ENCODE peak calls at places on chromosomes 4 and X, in ten cellular contexts. Y is body of pancreas, U is lower leg skin, L is adrenal gland, K is HCT116, J is A549, B is heart left ventricle, F is Peyer's patch, W is transverse colon, E is gastrocnemius medialis. R is an unnamed sample.

GRCh38 chrX:152658302-152658701 is 20.6 kb downstream of the GABRQ start:
- DNase-seq in Y (no peak), U (no peak), L (no peak), K (no peak), J (no peak), B (no peak), F (no peak), W (no peak), E (no peak), R (no peak)

GRCh38 chrX:10016516-10017132 is 49.5 kb downstream of the CLDN34 start:
- DNase-seq in Y (no peak), U (peak), L (no peak), K (no peak), J (no peak), B (no peak), F (no peak), W (no peak), E (no peak), R (no peak)

GRCh38 chr4:113732923-113733527 is 28.5 kb downstream of the CAMK2D start:
- DNase-seq in Y (no peak), U (no peak), L (no peak), K (no peak), J (no peak), B (no peak), F (no peak), W (no peak), E (no peak), R (no peak)

GRCh38 chr4:113979157-113979972 is at the start of gene ARSJ:
- DNase-seq in Y (peak), U (peak), L (peak), K (peak), J (peak), B (peak), F (no peak), W (peak), E (no peak), R (peak)

GRCh38 chrX:87679849-87680248 is 162.2 kb downstream of the KLHL4 start:
- DNase-seq in Y (no peak), U (no peak), L (no peak), K (no peak), J (no peak), B (no peak), F (no peak), W (no peak), E (no peak), R (no peak)

GRCh38 chrX:73765776-73766465 is 202.9 kb downstream of the CHIC1 start:
- DNase-seq in Y (peak), U (no peak), L (no peak), K (no peak), J (no peak), B (no peak), F (no peak), W (no peak), E (no peak), R (no peak)

GRCh38 chr4:102169345-102169744 is 175.9 kb downstream of the SLC39A8 start:
- DNase-seq in Y (peak), U (no peak), L (no peak), K (no peak), J (peak), B (no peak), F (no peak), W (no peak), E (no peak), R (no peak)

GRCh38 chrX:54807524-54808108 is at the start of gene MAGED2:
- DNase-seq in Y (no peak), U (no peak), L (peak), K (no peak), J (no peak), B (peak), F (peak), W (peak), E (no peak), R (no peak)

GRCh38 chrX:45619290-45619689 is 418.6 kb upstream of the DIPK2B start:
- DNase-seq in Y (no peak), U (no peak), L (no peak), K (no peak), J (no peak), B (no peak), F (no peak), W (no peak), E (no peak), R (no peak)

GRCh38 chr4:7214359-7214758 is 22.0 kb downstream of the SORCS2 start:
- DNase-seq in Y (no peak), U (no peak), L (no peak), K (no peak), J (no peak), B (no peak), F (no peak), W (no peak), E (no peak), R (no peak)

GRCh38 chr4:81314897-81315470 is 100.0 kb upstream of the PRKG2 start:
- DNase-seq in Y (no peak), U (no peak), L (no peak), K (no peak), J (no peak), B (no peak), F (no peak), W (no peak), E (no peak), R (no peak)

GRCh38 chr4:44725861-44726820 is at the start of gene GNPDA2:
- DNase-seq in Y (peak), U (peak), L (peak), K (peak), J (peak), B (peak), F (peak), W (peak), E (peak), R (peak)
- TF ChIP-seq POLR2A in Y (peak), U (no peak), L (peak), K (peak), J (peak), B (peak), F (peak), W (peak), E (peak), R (peak)

GRCh38 chrX:129933700-129934099 is 27.7 kb downstream of the UTP14A start:
- DNase-seq in Y (no peak), U (no peak), L (no peak), K (no peak), J (no peak), B (no peak), F (no peak), W (no peak), E (no peak), R (no peak)

GRCh38 chrX:129930941-129931410 is 25.0 kb downstream of the UTP14A start:
- DNase-seq in Y (no peak), U (no peak), L (no peak), K (no peak), J (no peak), B (peak), F (no peak), W (no peak), E (no peak), R (no peak)

GRCh38 chrX:129932137-129932791 is 26.3 kb downstream of the UTP14A start:
- DNase-seq in Y (peak), U (peak), L (peak), K (peak), J (peak), B (peak), F (peak), W (peak), E (peak), R (peak)

GRCh38 chrX:129932792-129933321 is 26.9 kb downstream of the UTP14A start:
- DNase-seq in Y (peak), U (no peak), L (peak), K (no peak), J (peak), B (peak), F (no peak), W (peak), E (no peak), R (no peak)

GRCh38 chrX:129931411-129932136 is 25.6 kb downstream of the UTP14A start:
- DNase-seq in Y (peak), U (peak), L (peak), K (peak), J (peak), B (peak), F (peak), W (peak), E (peak), R (peak)
- TF ChIP-seq POLR2A in Y (peak), U (no peak), L (peak), K (no peak), J (peak), B (no peak), F (peak), W (peak), E (peak), R (peak)

GRCh38 chr4:86935833-86936721 is 1.3 kb downstream of the AFF1 start:
- DNase-seq in Y (peak), U (peak), L (peak), K (peak), J (peak), B (peak), F (peak), W (peak), E (peak), R (peak)
- TF ChIP-seq POLR2A in Y (no peak), U (no peak), L (peak), K (no peak), J (peak), B (peak), F (peak), W (peak), E (peak), R (peak)

GRCh38 chrX:47571215-47571614 is 10.2 kb downstream of the ARAF start:
- DNase-seq in Y (no peak), U (no peak), L (no peak), K (no peak), J (no peak), B (no peak), F (no peak), W (no peak), E (no peak), R (no peak)

GRCh38 chrX:47573334-47574095 is 8.7 kb upstream of the TIMP1 start:
- DNase-seq in Y (no peak), U (peak), L (no peak), K (no peak), J (no peak), B (peak), F (no peak), W (peak), E (no peak), R (no peak)

GRCh38 chrX:47570794-47571193 is 9.8 kb downstream of the ARAF start:
- DNase-seq in Y (no peak), U (no peak), L (no peak), K (no peak), J (no peak), B (no peak), F (no peak), W (no peak), E (no peak), R (no peak)

GRCh38 chrX:47572773-47573333 is 9.4 kb upstream of the TIMP1 start:
- DNase-seq in Y (no peak), U (peak), L (no peak), K (no peak), J (no peak), B (no peak), F (no peak), W (no peak), E (no peak), R (no peak)

DNA sequence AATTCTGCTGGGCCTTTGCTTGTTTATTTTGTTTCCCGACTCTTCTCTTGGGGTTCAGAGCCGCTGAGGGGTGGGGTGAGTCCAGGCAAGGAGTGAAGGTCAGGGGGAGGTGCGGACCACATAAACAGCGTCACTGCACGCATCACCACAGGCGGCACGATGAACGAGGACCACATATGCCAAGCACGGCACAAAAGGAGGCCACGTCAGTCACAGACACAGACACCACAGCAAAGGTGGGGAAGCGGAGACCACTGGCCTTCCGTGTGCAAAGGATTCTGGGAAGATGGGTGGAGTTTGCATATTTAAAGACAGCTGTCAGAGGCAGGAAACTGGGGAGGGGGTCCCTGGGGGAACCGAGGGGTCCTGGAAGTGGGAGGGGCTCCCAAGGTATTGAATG is 10.3 kb upstream of the TIMP1 start:
- DNase-seq in Y (no peak), U (peak), L (no peak), K (no peak), J (no peak), B (no peak), F (no peak), W (no peak), E (no peak), R (no peak)
- TF ChIP-seq POLR2A in Y (no peak), U (no peak), L (no peak), K (no peak), J (no peak), B (no peak), F (no peak), W (no peak), E (no peak), R (no peak)

GRCh38 chr4:68570122-68570507 is 6.0 kb downstream of the UGT2B17 start:
- DNase-seq in Y (no peak), U (no peak), L (no peak), K (no peak), J (no peak), B (no peak), F (no peak), W (no peak), E (no peak), R (no peak)

GRCh38 chr4:68569466-68570121 is 6.5 kb downstream of the UGT2B17 start:
- DNase-seq in Y (no peak), U (no peak), L (no peak), K (no peak), J (no peak), B (no peak), F (no peak), W (peak), E (no peak), R (no peak)

GRCh38 chr4:68576272-68577100 is at the start of gene UGT2B17:
- DNase-seq in Y (no peak), U (no peak), L (no peak), K (no peak), J (no peak), B (no peak), F (no peak), W (no peak), E (no peak), R (no peak)

GRCh38 chr4:68575081-68575480 is 1.0 kb downstream of the UGT2B17 start:
- DNase-seq in Y (no peak), U (no peak), L (no peak), K (no peak), J (no peak), B (no peak), F (no peak), W (no peak), E (no peak), R (no peak)

GRCh38 chr4:68572653-68573052 is 3.5 kb downstream of the UGT2B17 start:
- DNase-seq in Y (no peak), U (no peak), L (no peak), K (no peak), J (no peak), B (no peak), F (no peak), W (peak), E (no peak), R (no peak)
- TF ChIP-seq POLR2A in Y (no peak), U (no peak), L (no peak), K (no peak), J (no peak), B (no peak), F (no peak), W (no peak), E (no peak), R (no peak)

GRCh38 chrX:15853586-15854079 is 980 bp downstream of the AP1S2 start:
- DNase-seq in Y (no peak), U (no peak), L (no peak), K (no peak), J (no peak), B (no peak), F (no peak), W (no peak), E (no peak), R (no peak)

GRCh38 chrX:15856580-15856979 is 2.0 kb upstream of the AP1S2 start:
- DNase-seq in Y (no peak), U (no peak), L (no peak), K (no peak), J (no peak), B (no peak), F (no peak), W (no peak), E (no peak), R (no peak)

GRCh38 chrX:15854080-15854655 is 445 bp downstream of the AP1S2 start:
- DNase-seq in Y (peak), U (peak), L (peak), K (no peak), J (peak), B (peak), F (peak), W (peak), E (peak), R (no peak)

GRCh38 chrX:15855562-15856256 is 1.1 kb upstream of the AP1S2 start:
- DNase-seq in Y (no peak), U (no peak), L (no peak), K (no peak), J (no peak), B (no peak), F (no peak), W (no peak), E (no peak), R (no peak)

DNA sequence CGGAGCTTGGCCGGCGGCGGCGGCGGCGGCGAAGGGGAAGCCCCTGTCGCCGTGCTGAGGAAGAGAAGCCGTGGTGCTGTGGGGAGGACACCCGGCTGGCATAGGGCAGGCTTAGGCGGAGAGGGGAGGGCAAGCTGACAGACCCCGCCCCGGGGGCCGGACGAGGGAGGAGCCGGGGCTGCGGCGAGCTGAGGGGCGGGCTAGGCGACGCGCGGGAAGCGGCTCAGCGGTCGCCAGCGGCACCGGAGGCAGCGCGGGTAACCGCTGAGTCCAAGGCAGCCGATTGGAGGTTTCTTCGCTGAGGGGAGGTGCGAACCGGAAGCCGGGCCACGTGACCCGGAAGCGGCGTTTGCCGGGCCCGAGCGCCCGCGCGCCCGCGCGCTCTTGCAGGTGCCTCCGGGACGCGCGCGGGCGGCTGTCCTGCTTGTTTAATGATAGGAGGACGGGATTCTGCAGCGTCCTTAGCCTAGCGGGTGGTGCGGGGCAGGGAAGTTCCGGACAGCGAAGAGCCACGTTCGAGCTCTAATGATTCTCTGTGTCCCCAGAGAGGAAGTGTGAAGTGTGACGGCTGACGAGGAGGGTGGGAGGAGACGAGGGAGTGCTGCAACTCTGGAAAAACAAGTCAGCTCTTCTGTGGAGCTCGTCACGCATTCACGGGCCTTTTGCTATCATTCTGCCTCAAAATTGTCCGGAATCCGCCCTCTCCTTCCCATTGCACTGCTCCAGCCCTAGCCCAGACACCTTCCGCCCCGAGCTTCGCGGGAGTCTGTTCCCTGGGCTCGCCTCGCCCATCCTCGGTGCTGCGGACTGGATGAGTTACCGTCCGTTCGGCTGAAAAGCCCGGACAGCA is at the start of gene AP1S2:
- DNase-seq in Y (peak), U (peak), L (peak), K (peak), J (peak), B (peak), F (peak), W (peak), E (peak), R (peak)
- TF ChIP-seq POLR2A in Y (peak), U (peak), L (peak), K (no peak), J (peak), B (peak), F (peak), W (peak), E (peak), R (peak)

DNA sequence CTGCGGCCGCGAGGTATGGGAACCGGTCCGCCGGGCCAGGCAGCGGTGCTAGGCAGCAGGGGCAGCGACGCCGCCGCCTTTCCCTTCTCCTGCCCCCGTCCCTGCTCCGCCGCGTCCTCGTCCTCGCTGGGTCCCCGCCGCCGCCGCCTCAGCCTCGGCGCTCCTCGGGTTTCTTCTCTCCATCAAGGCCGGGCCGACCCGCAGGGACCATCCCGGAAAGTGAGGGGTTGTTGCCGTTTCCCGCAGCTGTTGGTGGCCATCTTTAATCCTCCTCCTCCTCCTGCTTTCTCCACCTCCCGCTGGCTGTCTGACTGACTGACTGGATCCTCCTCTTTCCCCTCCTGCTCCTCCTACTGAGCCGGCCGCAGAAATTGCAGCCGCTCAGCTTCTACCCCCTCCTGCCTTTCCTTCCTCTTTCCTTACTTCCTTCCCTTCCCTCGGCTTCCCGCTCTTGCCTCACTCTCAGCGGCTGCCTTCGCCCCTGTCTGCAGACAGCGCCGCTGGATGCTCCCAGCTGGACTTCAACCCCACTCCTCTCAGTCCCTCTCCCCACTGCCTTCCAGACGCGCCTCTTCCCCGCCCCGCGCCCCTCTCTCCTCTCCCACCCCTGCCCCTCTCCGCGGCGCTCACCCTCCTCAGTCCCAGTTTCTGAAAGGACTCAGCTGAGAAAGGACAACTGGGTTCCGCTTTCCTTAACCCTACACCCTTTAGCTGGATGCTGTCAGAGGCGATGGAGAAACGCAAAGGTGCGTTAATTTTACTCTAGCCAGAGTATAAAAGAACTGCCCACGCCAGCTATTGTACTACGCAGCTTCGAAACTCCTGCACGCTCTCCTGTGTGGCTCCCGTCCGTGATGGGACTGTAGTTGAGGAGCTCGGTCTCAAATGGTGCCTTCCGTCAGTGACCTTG is at the start of gene WDFY3:
- DNase-seq in Y (peak), U (peak), L (peak), K (peak), J (peak), B (peak), F (peak), W (peak), E (peak), R (peak)
- TF ChIP-seq POLR2A in Y (peak), U (peak), L (peak), K (peak), J (peak), B (peak), F (peak), W (peak), E (peak), R (peak)

GRCh38 chr4:155758500-155759371 is at the start of gene GUCY1B1:
- DNase-seq in Y (peak), U (peak), L (peak), K (no peak), J (peak), B (peak), F (peak), W (peak), E (peak), R (peak)
- TF ChIP-seq POLR2A in Y (no peak), U (no peak), L (no peak), K (no peak), J (no peak), B (peak), F (no peak), W (no peak), E (peak), R (peak)

GRCh38 chr4:86891785-86892638 is at the start of gene C4orf36:
- DNase-seq in Y (peak), U (peak), L (peak), K (peak), J (peak), B (peak), F (peak), W (peak), E (peak), R (peak)
- TF ChIP-seq POLR2A in Y (peak), U (no peak), L (no peak), K (no peak), J (peak), B (no peak), F (no peak), W (no peak), E (no peak), R (no peak)

R was measured in H54.